ENCODE peak calls at places on chromosomes 5 and 9, in four cellular contexts. W is H1, I is HepG2, L is GM12878. P is an unnamed sample. For H3K4me1, the result is how much of the 10 kb centered on the place peaks cover.

GRCh38 chr9:113150670-113151591 is at the start of gene SLC31A2:
- DNase-seq in W (peak), I (peak), L (peak), P (peak)

GRCh38 chr9:20683351-20684034 is 566 bp upstream of the FOCAD start:
- DNase-seq in W (no peak), I (peak), L (no peak), P (no peak)

GRCh38 chr9:33517373-33517772 is 6.7 kb upstream of the ANKRD18B start:
- DNase-seq in W (no peak), I (peak), L (no peak), P (no peak)

GRCh38 chr5:13632676-13633075 is 311.8 kb downstream of the DNAH5 start:
- DNase-seq in W (no peak), I (no peak), L (no peak), P (peak)

GRCh38 chr5:157956271-157956885 is 97.4 kb upstream of the CLINT1 start:
- DNase-seq in W (no peak), I (no peak), L (no peak), P (no peak)

GRCh38 chr9:114039484-114039883 is 38.6 kb downstream of the AMBP start:
- DNase-seq in W (no peak), I (no peak), L (no peak), P (no peak)

GRCh38 chr5:9523090-9523813 is 22.6 kb downstream of the SEMA5A start:
- DNase-seq in W (no peak), I (no peak), L (no peak), P (no peak)

GRCh38 chr5:138601444-138601843 is 26.2 kb upstream of the HSPA9 start:
- DNase-seq in W (no peak), I (no peak), L (no peak), P (no peak)

GRCh38 chr5:61228691-61229280 is 66.5 kb upstream of the SMIM15 start:
- DNase-seq in W (no peak), I (no peak), L (no peak), P (no peak)

GRCh38 chr5:173159256-173159655 is 14.9 kb downstream of the BNIP1 start:
- DNase-seq in W (no peak), I (no peak), L (no peak), P (no peak)

GRCh38 chr9:122383992-122384461 is 13.2 kb downstream of the PTGS1 start:
- DNase-seq in W (no peak), I (no peak), L (no peak), P (no peak)

GRCh38 chr5:54610197-54610898 is 92.8 kb downstream of the SNX18 start:
- DNase-seq in W (no peak), I (no peak), L (peak), P (no peak)

GRCh38 chr5:35183243-35183955 is 46.9 kb downstream of the PRLR start:
- DNase-seq in W (peak), I (peak), L (peak), P (peak)

GRCh38 chr9:121206516-121207370 is 5.1 kb upstream of the RAB14 start:
- DNase-seq in W (no peak), I (no peak), L (no peak), P (no peak)

GRCh38 chr9:84331119-84331791 is 9.3 kb downstream of the SLC28A3 start:
- DNase-seq in W (no peak), I (no peak), L (no peak), P (no peak)

GRCh38 chr5:36507332-36507952 is 99.0 kb upstream of the SLC1A3 start:
- DNase-seq in W (no peak), I (peak), L (peak), P (peak)

GRCh38 chr9:27117489-27118135 is 8.6 kb downstream of the TEK start:
- DNase-seq in W (no peak), I (peak), L (no peak), P (no peak)
- TF ChIP-seq SUZ12 in W (no peak), I (no peak), L (no peak), P (no peak)

GRCh38 chr5:132468665-132469379 is 21.8 kb downstream of the IRF1 start:
- DNase-seq in W (no peak), I (no peak), L (no peak), P (no peak)

GRCh38 chr5:132469380-132470372 is 20.9 kb downstream of the IRF1 start:
- DNase-seq in W (no peak), I (peak), L (no peak), P (no peak)

GRCh38 chr5:132465095-132465707 is 25.4 kb downstream of the IRF1 start:
- DNase-seq in W (no peak), I (no peak), L (no peak), P (no peak)

GRCh38 chr5:132466453-132467291 is 23.9 kb downstream of the IRF1 start:
- DNase-seq in W (no peak), I (peak), L (peak), P (no peak)

GRCh38 chr5:132467292-132467984 is 23.1 kb downstream of the IRF1 start:
- DNase-seq in W (no peak), I (peak), L (peak), P (no peak)
- H3K4me1 ChIP-seq in W (under half), I (half or more), L (half or more), P (under half)

GRCh38 chr5:33068786-33069185 is 357.7 kb downstream of the NPR3 start:
- DNase-seq in W (no peak), I (no peak), L (no peak), P (no peak)
- TF ChIP-seq ZNF274 in W (no peak), I (no peak), L (no peak), P (no peak)

GRCh38 chr9:95494416-95495371 is 22.1 kb downstream of the PTCH1 start:
- DNase-seq in W (no peak), I (no peak), L (peak), P (no peak)
- TF ChIP-seq SUZ12 in W (no peak), I (no peak), L (no peak), P (no peak)

GRCh38 chr9:133111461-133112360 is 9.3 kb downstream of the RALGDS start:
- DNase-seq in W (no peak), I (no peak), L (no peak), P (no peak)
- H3K4me1 ChIP-seq in W (under half), I (under half), L (under half), P (half or more)

GRCh38 chr5:149957855-149958254 is 2.7 kb upstream of the SLC26A2 start:
- DNase-seq in W (no peak), I (peak), L (no peak), P (no peak)

GRCh38 chr5:149961186-149961685 is 678 bp downstream of the SLC26A2 start:
- DNase-seq in W (no peak), I (no peak), L (no peak), P (no peak)

GRCh38 chr5:149962040-149962439 is 1.5 kb downstream of the SLC26A2 start:
- DNase-seq in W (no peak), I (peak), L (no peak), P (no peak)

GRCh38 chr5:149960272-149961185 is at the start of gene SLC26A2:
- DNase-seq in W (peak), I (peak), L (peak), P (peak)

GRCh38 chr5:149959406-149960236 is 937 bp upstream of the SLC26A2 start:
- DNase-seq in W (no peak), I (no peak), L (peak), P (no peak)
- TF ChIP-seq ZNF274 in W (no peak), I (no peak), L (no peak), P (no peak)

DNA sequence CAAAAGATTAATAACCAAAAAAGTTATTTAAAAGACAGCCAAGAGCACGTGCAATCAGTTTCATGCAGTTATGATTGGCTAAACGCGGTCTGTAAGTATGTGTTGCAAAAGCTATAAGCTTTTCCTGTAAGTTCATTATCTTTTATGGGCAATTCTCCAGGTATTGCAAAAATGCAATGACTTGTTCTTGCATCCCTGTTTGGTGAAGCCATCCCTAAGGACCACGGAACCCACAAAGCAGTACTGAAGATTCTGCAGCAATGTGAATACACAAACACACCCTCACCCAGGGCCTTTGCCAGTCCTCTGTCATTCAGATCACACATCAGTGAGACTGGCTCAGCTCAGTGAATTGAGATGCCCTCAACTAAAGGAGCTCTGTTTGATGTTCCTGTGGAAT is 11.4 kb downstream of the GCNT4 start:
- DNase-seq in W (no peak), I (no peak), L (no peak), P (no peak)
- TF ChIP-seq SUZ12 in W (no peak), I (no peak), L (no peak), P (no peak)

GRCh38 chr5:154110781-154111180 is 72.0 kb downstream of the MFAP3 start:
- DNase-seq in W (no peak), I (no peak), L (no peak), P (no peak)
- H3K4me1 ChIP-seq in W (under half), I (under half), L (under half), P (under half)

DNA sequence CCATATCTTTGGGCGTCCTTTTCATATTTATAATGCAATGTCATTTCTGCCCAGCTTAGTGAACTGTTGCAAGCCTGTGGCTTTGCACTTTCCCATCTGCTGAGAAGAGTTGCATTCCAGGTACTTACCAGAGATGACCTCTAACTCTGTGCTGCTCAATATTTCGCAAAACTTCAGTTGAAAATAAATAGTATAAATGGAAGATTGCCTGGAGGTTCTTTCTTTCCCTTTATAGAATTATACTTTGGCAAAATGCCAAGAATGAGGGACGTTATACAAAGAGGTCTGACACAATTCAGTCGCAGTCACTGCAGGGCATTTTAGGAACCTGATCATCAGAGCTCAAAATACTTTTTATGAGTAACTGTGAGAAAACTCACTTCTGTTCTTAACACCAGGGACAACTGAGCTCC is 18.9 kb upstream of the VLDLR start:
- DNase-seq in W (no peak), I (no peak), L (peak), P (no peak)
- TF ChIP-seq ZNF274 in W (no peak), I (no peak), L (no peak), P (no peak)

P was measured in NT2/D1.